ENCODE peak calls at places on chromosomes 4 and X, in six cellular contexts. B, P, M, O, I and V are unnamed samples.

GRCh38 chrX:23908219-23909003 is 605 bp downstream of the CXorf58 start:
- DNase-seq in O (no peak), B (no peak), I (no peak), M (no peak), P (no peak), V (no peak)

GRCh38 chr4:82428526-82428968 is 1.7 kb downstream of the HNRNPDL start:
- DNase-seq in B (no peak), M (no peak), P (no peak), I (no peak), O (no peak), V (no peak)

GRCh38 chrX:136656596-136656995 is 8.6 kb downstream of the CD40LG start:
- DNase-seq in I (no peak), O (no peak), M (no peak), P (no peak), B (no peak), V (no peak)

GRCh38 chr4:112765317-112765989 is 128.5 kb downstream of the LARP7 start:
- DNase-seq in P (peak; percentile 18), O (no peak), I (no peak), M (peak; percentile 12), B (no peak), V (peak; percentile 77)

GRCh38 chr4:8171941-8172924 is 13.6 kb upstream of the ABLIM2 start:
- DNase-seq in O (no peak), I (no peak), P (peak; percentile 56), B (no peak), M (peak; percentile 31), V (no peak)

GRCh38 chr4:113368056-113368455 is 318.6 kb downstream of the ANK2 start:
- DNase-seq in M (no peak), I (no peak), B (no peak), P (peak; percentile 97), O (no peak), V (no peak)

GRCh38 chr4:122453384-122454000 is 3.0 kb downstream of the IL2 start:
- DNase-seq in O (no peak), B (no peak), I (no peak), P (no peak), M (no peak), V (no peak)

GRCh38 chrX:83829874-83830273 is 31.1 kb upstream of the CYLC1 start:
- DNase-seq in P (no peak), B (no peak), I (no peak), M (no peak), O (no peak), V (no peak)

GRCh38 chrX:69232945-69233344 is 67.7 kb upstream of the PJA1 start:
- DNase-seq in O (no peak), P (no peak), B (no peak), M (no peak), I (no peak), V (no peak)

GRCh38 chrX:120457766-120458180 is 11.3 kb downstream of the LAMP2 start:
- DNase-seq in B (no peak), P (peak; percentile 76), I (no peak), O (no peak), M (peak; percentile 26), V (peak; percentile 49)

GRCh38 chrX:145886469-145886868 is 68.8 kb downstream of the SLITRK2 start:
- DNase-seq in I (no peak), O (no peak), P (no peak), B (no peak), M (no peak), V (no peak)

GRCh38 chr4:72568959-72569718 is at the start of gene ADAMTS3:
- DNase-seq in B (no peak), P (peak; percentile 33), O (peak; percentile 80), I (peak; percentile 80), M (no peak), V (peak; percentile 89)

GRCh38 chr4:3322059-3322550 is 29.3 kb downstream of the RGS12 start:
- DNase-seq in I (peak; percentile 31), M (no peak), B (no peak), O (peak; percentile 75), P (peak; percentile 46), V (no peak)

GRCh38 chr4:151534195-151534594 is 125.2 kb downstream of the FHIP1A start:
- DNase-seq in M (no peak), B (no peak), P (no peak), I (no peak), O (no peak), V (no peak)

GRCh38 chrX:48466696-48467095 is 3.4 kb downstream of the SLC38A5 start:
- DNase-seq in I (no peak), O (no peak), B (no peak), M (peak; percentile 21), P (no peak), V (no peak)

GRCh38 chr4:164501074-164501473 is 252.9 kb upstream of the SMIM31 start:
- DNase-seq in O (no peak), M (no peak), I (no peak), B (no peak), P (no peak), V (no peak)

GRCh38 chr4:38784141-38784540 is 1.4 kb upstream of the TLR10 start:
- DNase-seq in B (no peak), O (no peak), M (no peak), P (no peak), I (no peak), V (no peak)

GRCh38 chr4:1943928-1944327 is 64.8 kb downstream of the NELFA start:
- DNase-seq in I (no peak), M (no peak), B (no peak), P (no peak), O (no peak), V (no peak)

GRCh38 chr4:1937550-1937949 is 66.4 kb downstream of the NSD2 start:
- DNase-seq in P (no peak), I (no peak), O (no peak), M (no peak), B (no peak), V (no peak)

GRCh38 chr4:1938027-1938426 is 66.8 kb downstream of the NSD2 start:
- DNase-seq in I (no peak), B (no peak), P (no peak), O (no peak), M (no peak), V (no peak)

GRCh38 chr4:1939664-1940509 is 68.7 kb downstream of the NSD2 start:
- DNase-seq in B (no peak), P (peak; percentile 95), O (no peak), I (no peak), M (no peak), V (peak; percentile 32)

GRCh38 chr4:1940566-1940965 is 68.2 kb downstream of the NELFA start:
- DNase-seq in M (no peak), P (no peak), B (no peak), O (no peak), I (no peak), V (no peak)
- H3K27ac ChIP-seq in M (no peak overlapping the region), P (peak overlapping the region; percentile 77), B (no peak overlapping the region), O (no peak overlapping the region), I (no peak overlapping the region), V (no peak overlapping the region)

DNA sequence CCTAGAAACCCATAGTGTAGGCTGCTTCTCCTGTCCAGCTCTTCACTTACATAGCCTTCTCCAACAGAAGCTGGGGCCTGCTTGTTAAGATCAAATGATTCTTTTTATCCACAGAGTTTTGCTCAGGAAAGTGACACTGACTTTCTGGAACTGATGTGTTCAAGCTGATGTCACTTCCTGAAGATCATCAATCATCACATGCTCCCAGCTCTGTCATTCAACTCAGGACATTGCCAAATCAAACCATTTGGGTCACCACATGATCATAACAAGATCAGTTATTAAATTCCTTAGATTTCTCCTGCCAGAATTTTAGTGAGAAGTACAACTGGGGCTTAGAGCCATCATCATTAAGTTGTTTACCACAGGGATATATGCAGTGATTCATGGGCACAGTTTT is 39.4 kb downstream of the GLRA3 start:
- DNase-seq in B (no peak), O (no peak), M (no peak), P (no peak), I (no peak), V (no peak)
- H3K4me3 ChIP-seq in B (no peak overlapping the region), O (no peak overlapping the region), M (no peak overlapping the region), P (no peak overlapping the region), I (no peak overlapping the region), V (no peak overlapping the region)

DNA sequence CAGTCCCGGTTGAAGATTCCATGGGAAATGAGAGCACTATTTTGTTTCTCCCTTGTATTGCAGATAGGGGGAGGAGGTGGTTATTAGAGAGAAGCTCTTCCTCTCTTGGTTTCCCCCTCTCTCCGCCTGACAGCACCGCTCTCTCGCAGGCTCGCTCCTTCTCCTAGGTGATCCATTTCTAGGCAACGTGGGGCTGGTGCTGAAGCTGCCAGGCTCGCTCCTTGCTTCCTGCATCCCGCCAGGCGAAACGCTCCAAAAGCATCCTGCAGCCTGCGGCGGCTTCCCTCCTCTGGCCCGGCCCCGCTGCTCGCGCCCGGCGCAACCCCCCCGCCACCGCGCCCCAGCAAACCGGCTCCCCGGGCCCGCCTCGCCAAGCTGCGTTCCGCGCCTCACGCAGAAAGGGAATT is at the start of gene GRID2:
- DNase-seq in B (no peak), P (peak; percentile 2), I (peak; percentile 19), M (no peak), O (no peak), V (peak; percentile 20)
- H3K27ac ChIP-seq in B (no peak within 1 kb of the TSS), P (no peak within 1 kb of the TSS), I (no peak within 1 kb of the TSS), M (no peak within 1 kb of the TSS), O (no peak within 1 kb of the TSS), V (no peak within 1 kb of the TSS)

GRCh38 chr4:87120411-87121162 is 99.8 kb downstream of the KLHL8 start:
- DNase-seq in O (no peak), I (peak; percentile 67), P (peak; percentile 87), B (no peak), M (no peak), V (no peak)

GRCh38 chr4:87122252-87122651 is 98.2 kb downstream of the KLHL8 start:
- DNase-seq in B (no peak), I (no peak), M (no peak), P (peak; percentile 34), O (no peak), V (no peak)

GRCh38 chr4:87119965-87120364 is 100.5 kb downstream of the KLHL8 start:
- DNase-seq in P (no peak), O (no peak), B (no peak), M (no peak), I (no peak), V (no peak)

GRCh38 chr4:87123241-87123640 is 97.2 kb downstream of the KLHL8 start:
- DNase-seq in I (no peak), B (no peak), O (no peak), M (no peak), P (no peak), V (no peak)

GRCh38 chr4:87121332-87122065 is 98.9 kb downstream of the KLHL8 start:
- DNase-seq in M (no peak), I (no peak), O (no peak), P (peak; percentile 47), B (no peak), V (no peak)
- H3K4me3 ChIP-seq in M (no peak overlapping the region), I (no peak overlapping the region), O (peak overlapping the region; percentile 33), P (no peak overlapping the region), B (no peak overlapping the region), V (no peak overlapping the region)

DNA sequence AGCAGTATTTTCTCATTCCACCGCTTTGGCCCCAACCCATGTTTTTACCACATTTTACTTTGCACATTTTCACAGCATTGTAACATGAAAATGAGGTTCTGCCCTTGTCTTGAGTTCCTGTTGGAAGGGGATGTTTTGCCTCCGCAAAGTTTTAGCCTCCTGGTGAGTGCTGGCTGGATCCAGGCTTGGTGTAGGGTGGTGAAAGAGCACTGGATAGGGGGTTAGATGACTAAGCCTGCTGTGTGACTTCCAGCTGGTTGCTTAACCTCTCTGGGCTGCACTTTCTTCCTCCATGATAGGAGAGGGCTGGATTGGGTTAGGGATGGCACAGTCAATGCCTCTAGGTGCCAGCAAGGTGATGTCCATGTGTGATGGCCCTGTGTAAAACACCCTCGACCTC is 28.9 kb downstream of the CYTL1 start:
- DNase-seq in P (no peak), O (no peak), B (no peak), M (no peak), I (no peak), V (no peak)
- H3K27ac ChIP-seq in P (no peak overlapping the region), O (peak overlapping the region; percentile 81), B (no peak overlapping the region), M (no peak overlapping the region), I (no peak overlapping the region), V (no peak overlapping the region)

GRCh38 chr4:181559637-181560036 is 683.6 kb upstream of the TENM3 start:
- DNase-seq in I (no peak), M (no peak), B (no peak), O (no peak), P (no peak), V (no peak)
- H3K4me3 ChIP-seq in I (no peak overlapping the region), M (no peak overlapping the region), B (no peak overlapping the region), O (no peak overlapping the region), P (no peak overlapping the region), V (no peak overlapping the region)